ENCODE peak calls at places on chromosomes 7 and 10, in four cellular contexts. C, P, H and D are unnamed samples.

GRCh38 chr10:96496281-96496925 is 17.3 kb downstream of the TLL2 start:
- DNase-seq in H (peak), C (no peak), P (no peak), D (peak)

GRCh38 chr7:36995776-36996175 is 271.5 kb upstream of the AOAH start:
- DNase-seq in P (no peak), C (no peak), H (no peak), D (no peak)

GRCh38 chr7:71343039-71343438 is 211.1 kb downstream of the GALNT17 start:
- DNase-seq in P (no peak), H (no peak), C (no peak), D (no peak)

GRCh38 chr10:104330168-104331117 is 7.8 kb downstream of the ITPRIP start:
- DNase-seq in H (peak), P (no peak), C (no peak), D (no peak)

GRCh38 chr10:69573056-69573806 is at the start of gene NEUROG3:
- DNase-seq in C (no peak), H (no peak), P (no peak), D (peak)

GRCh38 chr7:90266808-90267207 is 21.8 kb downstream of the CFAP69 start:
- DNase-seq in C (no peak), P (no peak), H (peak), D (no peak)

GRCh38 chr7:114703677-114704076 is 218.2 kb upstream of the MDFIC start:
- DNase-seq in H (no peak), C (no peak), P (no peak), D (no peak)

GRCh38 chr7:115635367-115635766 is 395.2 kb downstream of the TFEC start:
- DNase-seq in H (no peak), P (no peak), C (no peak), D (no peak)

GRCh38 chr10:95303535-95303934 is 12.7 kb upstream of the PDLIM1 start:
- DNase-seq in P (no peak), H (no peak), C (no peak), D (no peak)

GRCh38 chr7:39952378-39952777 is 2.3 kb downstream of the CDK13 start:
- DNase-seq in H (peak), C (no peak), P (peak), D (peak)

GRCh38 chr7:98281757-98282652 is 519 bp downstream of the BRI3 start:
- DNase-seq in H (peak), C (no peak), P (no peak), D (peak)

GRCh38 chr10:126012485-126012884 is 116.1 kb downstream of the FANK1 start:
- DNase-seq in C (no peak), H (peak), P (peak), D (no peak)

GRCh38 chr10:17213646-17214349 is 12.3 kb upstream of the TRDMT1 start:
- DNase-seq in P (no peak), H (peak), C (no peak), D (no peak)

GRCh38 chr10:1328409-1328808 is 272.2 kb downstream of the WDR37 start:
- DNase-seq in C (no peak), P (no peak), H (no peak), D (no peak)